ENCODE peak calls at places on chromosomes 16 and 17, in eight cellular contexts. F, N, C, Z, M, Y, L and Q are unnamed samples.

GRCh38 chr17:50872710-50873424 is 6.7 kb upstream of the TOB1 start:
- DNase-seq in F (peak), N (no peak), C (no peak), Z (no peak), M (peak), Y (no peak), L (peak), Q (no peak)

GRCh38 chr17:56153215-56153614 is at the start of gene ANKFN1:
- DNase-seq in F (no peak), N (no peak), C (no peak), Z (no peak), M (peak), Y (no peak), L (no peak), Q (peak)

GRCh38 chr17:49703557-49704277 is 4.0 kb downstream of the SLC35B1 start:
- DNase-seq in F (no peak), N (peak), C (no peak), Z (peak), M (peak), Y (peak), L (peak), Q (peak)

GRCh38 chr17:81364278-81365147 is 30.7 kb upstream of the BAHCC1 start:
- DNase-seq in F (no peak), N (no peak), C (no peak), Z (no peak), M (no peak), Y (no peak), L (no peak), Q (no peak)

GRCh38 chr17:7549401-7550055 is 670 bp downstream of the TNFSF12 start:
- DNase-seq in F (peak), N (no peak), C (no peak), Z (no peak), M (no peak), Y (no peak), L (no peak), Q (peak)

GRCh38 chr16:10530685-10531084 is 49.7 kb downstream of the EMP2 start:
- DNase-seq in F (no peak), N (no peak), C (no peak), Z (no peak), M (no peak), Y (no peak), L (no peak), Q (no peak)

GRCh38 chr17:82349287-82349701 is 9.8 kb upstream of the TEX19 start:
- DNase-seq in F (no peak), N (no peak), C (no peak), Z (no peak), M (no peak), Y (no peak), L (peak), Q (peak)

GRCh38 chr17:59725691-59726090 is 18.2 kb downstream of the VMP1 start:
- DNase-seq in F (no peak), N (no peak), C (no peak), Z (no peak), M (no peak), Y (no peak), L (peak), Q (no peak)

GRCh38 chr17:50828508-50829170 is 6.7 kb upstream of the WFIKKN2 start:
- DNase-seq in F (no peak), N (no peak), C (no peak), Z (no peak), M (no peak), Y (no peak), L (no peak), Q (no peak)

GRCh38 chr17:77356690-77357201 is 216.0 kb downstream of the SEC14L1 start:
- DNase-seq in F (no peak), N (no peak), C (no peak), Z (no peak), M (no peak), Y (no peak), L (no peak), Q (peak)

GRCh38 chr17:34161600-34161999 is 93.5 kb upstream of the CCL2 start:
- DNase-seq in F (no peak), N (no peak), C (no peak), Z (no peak), M (no peak), Y (no peak), L (no peak), Q (peak)

GRCh38 chr16:24319415-24319814 is 63.3 kb downstream of the CACNG3 start:
- DNase-seq in F (no peak), N (no peak), C (no peak), Z (no peak), M (no peak), Y (no peak), L (no peak), Q (no peak)